ENCODE peak calls at places on chromosomes 3 and 15, in four cellular contexts. P, T, C and F are unnamed samples.
A peak's percentile ranks its signal among the peaks of the same experiment; 100 is the strongest.

GRCh38 chr3:133472889-133473288 is 73.0 kb downstream of the BFSP2 start:
- DNase-seq in T (no peak), P (no peak), C (no peak), F (no peak)

GRCh38 chr15:70195808-70196304 is 98.1 kb upstream of the TLE3 start:
- DNase-seq in C (peak; percentile 61), P (peak; percentile 88), T (no peak), F (no peak)

GRCh38 chr3:183400352-183400751 is 28.1 kb downstream of the MCF2L2 start:
- DNase-seq in P (no peak), C (no peak), T (no peak), F (peak; percentile 35)

GRCh38 chr3:123143669-123144411 is 57.9 kb upstream of the SEC22A start:
- DNase-seq in C (peak; percentile 68), P (no peak), T (peak; percentile 3), F (peak; percentile 41)

GRCh38 chr3:100277255-100277800 is 16.5 kb downstream of the TBC1D23 start:
- DNase-seq in P (peak; percentile 12), T (no peak), C (no peak), F (no peak)

GRCh38 chr3:149414557-149415231 is 37.2 kb upstream of the TM4SF1 start:
- DNase-seq in P (no peak), T (no peak), C (no peak), F (no peak)

GRCh38 chr15:99071091-99071680 is 33.7 kb upstream of the SYNM start:
- DNase-seq in T (no peak), C (no peak), P (no peak), F (no peak)

GRCh38 chr3:105526349-105527111 is 159.8 kb downstream of the ALCAM start:
- DNase-seq in T (no peak), C (peak; percentile 40), P (no peak), F (no peak)

GRCh38 chr15:59152694-59153450 is 47.9 kb downstream of the CCNB2 start:
- DNase-seq in C (no peak), T (no peak), P (no peak), F (no peak)

GRCh38 chr15:48929611-48930170 is 34.0 kb downstream of the SHC4 start:
- DNase-seq in P (no peak), T (no peak), C (no peak), F (no peak)

GRCh38 chr3:158830391-158830790 is 28.5 kb downstream of the MFSD1 start:
- DNase-seq in C (peak; percentile 67), P (no peak), T (no peak), F (no peak)

GRCh38 chr3:152302521-152303021 is 33.8 kb downstream of the MBNL1 start:
- DNase-seq in P (no peak), T (no peak), C (peak; percentile 36), F (no peak)

GRCh38 chr3:111156506-111156905 is 84.9 kb downstream of the NECTIN3 start:
- DNase-seq in P (no peak), T (no peak), C (no peak), F (peak; percentile 35)

GRCh38 chr3:5195605-5196004 is 8.1 kb downstream of the EDEM1 start:
- DNase-seq in C (peak; percentile 78), P (no peak), T (no peak), F (no peak)

GRCh38 chr15:100759116-100759515 is 120.5 kb upstream of the ALDH1A3 start:
- DNase-seq in T (no peak), C (no peak), P (no peak), F (no peak)